ENCODE peak calls at places on chromosomes 11 and 22, in ten cellular contexts. J is HCT116, X is IMR-90, Q is A549, Y is uterus, Z is stomach, K is transverse colon, W is adrenal gland, R is body of pancreas, V is GM12878. L is an unnamed sample. For H3K4me1, the result is how much of the 10 kb centered on the place peaks cover.

GRCh38 chr11:11608783-11609232 is 13.0 kb downstream of the GALNT18 start:
- DNase-seq in J (no peak), X (peak), Q (peak), Y (no peak), Z (no peak), K (no peak), W (no peak), R (no peak), V (no peak), L (no peak)

GRCh38 chr22:49921508-49922278 is 3.3 kb downstream of the CRELD2 start:
- DNase-seq in J (no peak), X (no peak), Q (no peak), Y (no peak), Z (no peak), K (no peak), W (no peak), R (no peak), V (no peak), L (no peak)

GRCh38 chr11:76587810-76588454 is 82.6 kb downstream of the LRRC32 start:
- DNase-seq in J (no peak), X (peak), Q (no peak), Y (no peak), Z (no peak), K (no peak), W (no peak), R (no peak), V (no peak), L (no peak)

GRCh38 chr11:2846056-2846455 is 39.5 kb downstream of the CDKN1C start:
- DNase-seq in J (no peak), X (peak), Q (no peak), Y (no peak), Z (no peak), K (no peak), W (no peak), R (no peak), V (no peak), L (no peak)

GRCh38 chr11:69563946-69564780 is 76.8 kb upstream of the CCND1 start:
- DNase-seq in J (no peak), X (peak), Q (no peak), Y (no peak), Z (no peak), K (no peak), W (no peak), R (no peak), V (no peak), L (no peak)

GRCh38 chr11:68735626-68736025 is 15.7 kb downstream of the TESMIN start:
- DNase-seq in J (no peak), X (no peak), Q (no peak), Y (no peak), Z (no peak), K (no peak), W (no peak), R (no peak), V (no peak), L (no peak)

GRCh38 chr11:28759311-28759710 is 651.1 kb downstream of the METTL15 start:
- DNase-seq in J (peak), X (peak), Q (peak), Y (no peak), Z (peak), K (no peak), W (no peak), R (peak), V (no peak), L (no peak)

GRCh38 chr11:3907590-3907989 is 52.1 kb downstream of the STIM1 start:
- DNase-seq in J (no peak), X (no peak), Q (no peak), Y (no peak), Z (no peak), K (no peak), W (no peak), R (no peak), V (no peak), L (no peak)

GRCh38 chr11:112587664-112588063 is 327.0 kb upstream of the PLET1 start:
- DNase-seq in J (no peak), X (no peak), Q (no peak), Y (no peak), Z (no peak), K (no peak), W (no peak), R (no peak), V (no peak), L (no peak)

GRCh38 chr22:32775957-32776356 is 25.5 kb upstream of the TIMP3 start:
- DNase-seq in J (no peak), X (no peak), Q (peak), Y (no peak), Z (no peak), K (no peak), W (no peak), R (no peak), V (no peak), L (no peak)

GRCh38 chr11:28526406-28526751 is 418.2 kb downstream of the METTL15 start:
- DNase-seq in J (peak), X (peak), Q (peak), Y (no peak), Z (no peak), K (no peak), W (no peak), R (no peak), V (no peak), L (no peak)

GRCh38 chr11:79119491-79120284 is 321.1 kb downstream of the TENM4 start:
- DNase-seq in J (no peak), X (no peak), Q (no peak), Y (no peak), Z (no peak), K (no peak), W (no peak), R (no peak), V (no peak), L (no peak)

GRCh38 chr11:47552086-47552580 is 799 bp downstream of the CELF1 start:
- DNase-seq in J (no peak), X (peak), Q (peak), Y (no peak), Z (no peak), K (no peak), W (peak), R (no peak), V (no peak), L (peak)

GRCh38 chr11:120304526-120304925 is 20.6 kb upstream of the TLCD5 start:
- DNase-seq in J (peak), X (peak), Q (peak), Y (no peak), Z (no peak), K (no peak), W (no peak), R (no peak), V (no peak), L (no peak)

GRCh38 chr11:120807414-120808150 is 216.3 kb upstream of the TBCEL start:
- DNase-seq in J (no peak), X (peak), Q (peak), Y (no peak), Z (no peak), K (no peak), W (no peak), R (no peak), V (no peak), L (no peak)

GRCh38 chr11:119470316-119471266 is 47.6 kb upstream of the THY1 start:
- DNase-seq in J (no peak), X (peak), Q (no peak), Y (no peak), Z (no peak), K (no peak), W (no peak), R (peak), V (no peak), L (no peak)

GRCh38 chr11:23112987-23113886 is 253.0 kb upstream of the CCDC179 start:
- DNase-seq in J (no peak), X (peak), Q (peak), Y (no peak), Z (peak), K (peak), W (peak), R (peak), V (no peak), L (no peak)

GRCh38 chr11:107592256-107592655 is 1.3 kb downstream of the ELMOD1 start:
- DNase-seq in J (no peak), X (no peak), Q (no peak), Y (no peak), Z (no peak), K (no peak), W (no peak), R (no peak), V (no peak), L (no peak)

GRCh38 chr11:88414981-88415391 is 77.5 kb upstream of the CTSC start:
- DNase-seq in J (no peak), X (peak), Q (no peak), Y (no peak), Z (no peak), K (no peak), W (no peak), R (no peak), V (no peak), L (no peak)

GRCh38 chr11:71426413-71426812 is 21.8 kb downstream of the DHCR7 start:
- DNase-seq in J (no peak), X (no peak), Q (no peak), Y (no peak), Z (no peak), K (no peak), W (no peak), R (no peak), V (peak), L (no peak)

GRCh38 chr11:19696073-19696472 is 16.6 kb upstream of the NAV2 start:
- DNase-seq in J (no peak), X (no peak), Q (no peak), Y (no peak), Z (no peak), K (no peak), W (no peak), R (no peak), V (no peak), L (no peak)

GRCh38 chr11:34004226-34004625 is 47.3 kb upstream of the CAPRIN1 start:
- DNase-seq in J (no peak), X (no peak), Q (no peak), Y (no peak), Z (no peak), K (no peak), W (no peak), R (no peak), V (no peak), L (no peak)

GRCh38 chr22:24695958-24696511 is 78.5 kb downstream of the PIWIL3 start:
- DNase-seq in J (no peak), X (peak), Q (no peak), Y (no peak), Z (peak), K (no peak), W (peak), R (no peak), V (no peak), L (no peak)

GRCh38 chr22:20867179-20868099 is 8.6 kb downstream of the SNAP29 start:
- DNase-seq in J (no peak), X (peak), Q (no peak), Y (peak), Z (peak), K (peak), W (peak), R (peak), V (no peak), L (peak)

DNA sequence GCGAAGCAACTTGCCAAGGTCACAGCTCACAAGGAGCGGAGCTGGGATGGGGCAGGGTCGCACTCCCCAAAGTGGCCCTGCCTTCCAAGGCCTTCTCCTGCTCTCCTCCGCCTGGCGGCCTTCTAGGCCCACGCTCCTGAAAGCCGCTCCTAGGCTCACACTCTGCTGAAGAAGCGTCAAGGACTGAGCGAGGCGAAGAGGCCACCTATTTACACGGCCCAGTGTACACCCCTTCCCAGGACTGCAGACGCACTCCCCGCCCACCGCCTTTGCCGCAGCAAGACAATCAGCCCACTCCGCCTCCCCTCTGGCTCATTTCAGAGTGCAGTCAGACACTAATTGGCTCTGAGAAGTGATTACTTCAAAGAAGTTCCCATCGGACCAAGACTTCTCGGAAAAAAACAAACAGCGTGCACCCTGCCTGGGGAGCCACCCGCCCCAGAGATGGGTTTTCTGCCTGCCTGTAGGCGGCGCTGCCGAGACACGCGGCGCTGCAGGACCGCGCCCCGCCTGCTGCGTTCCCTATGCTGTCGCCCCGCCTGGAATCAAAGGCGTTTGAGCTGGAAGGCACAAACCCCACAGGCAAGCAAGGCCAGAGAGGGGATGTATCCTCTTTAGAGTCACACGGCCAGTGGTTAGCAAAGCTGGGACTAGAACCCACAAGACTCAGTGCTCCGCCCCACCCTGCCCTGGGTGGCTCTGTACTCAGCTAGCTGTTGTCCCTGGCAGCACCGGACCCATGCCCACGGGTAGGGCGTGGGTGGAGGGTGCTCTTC is 414.8 kb downstream of the BUD13 start:
- DNase-seq in J (peak), X (no peak), Q (peak), Y (no peak), Z (no peak), K (peak), W (peak), R (no peak), V (no peak), L (no peak)
- TF ChIP-seq POLR2A in J (no peak), X (no peak), Q (no peak), Y (no peak), Z (no peak), K (no peak), W (no peak), R (no peak), V (no peak), L (no peak)

GRCh38 chr22:39443416-39443815 is 13.4 kb upstream of the MGAT3 start:
- DNase-seq in J (no peak), X (no peak), Q (no peak), Y (no peak), Z (no peak), K (no peak), W (no peak), R (no peak), V (no peak), L (no peak)
- H3K4me3 ChIP-seq in J (no peak), X (no peak), Q (no peak), Y (no peak), Z (no peak), K (no peak), W (no peak), R (no peak), V (no peak), L (no peak)

GRCh38 chr11:128843198-128843766 is 23.8 kb downstream of the KCNJ1 start:
- DNase-seq in J (no peak), X (no peak), Q (no peak), Y (no peak), Z (no peak), K (no peak), W (no peak), R (no peak), V (no peak), L (no peak)

GRCh38 chr11:128841461-128842072 is 25.5 kb downstream of the KCNJ1 start:
- DNase-seq in J (no peak), X (no peak), Q (no peak), Y (no peak), Z (no peak), K (no peak), W (no peak), R (peak), V (peak), L (no peak)

GRCh38 chr11:128848815-128849455 is 18.2 kb downstream of the KCNJ1 start:
- DNase-seq in J (peak), X (peak), Q (peak), Y (no peak), Z (peak), K (peak), W (peak), R (peak), V (no peak), L (no peak)

GRCh38 chr11:128845334-128845780 is 21.7 kb downstream of the KCNJ1 start:
- DNase-seq in J (no peak), X (no peak), Q (no peak), Y (no peak), Z (no peak), K (no peak), W (no peak), R (no peak), V (no peak), L (no peak)

GRCh38 chr11:128846985-128847384 is 20.1 kb downstream of the KCNJ1 start:
- DNase-seq in J (no peak), X (no peak), Q (no peak), Y (no peak), Z (no peak), K (no peak), W (no peak), R (no peak), V (no peak), L (no peak)
- H3K4me1 ChIP-seq in J (under half), X (under half), Q (under half), Y (under half), Z (under half), K (under half), W (under half), R (under half), V (under half), L (under half)

GRCh38 chr11:67354314-67355022 is 1.1 kb upstream of the POLD4 start:
- DNase-seq in J (peak), X (peak), Q (peak), Y (peak), Z (peak), K (peak), W (peak), R (peak), V (no peak), L (peak)
- TF ChIP-seq POLR2A in J (no peak), X (peak), Q (peak), Y (no peak), Z (no peak), K (peak), W (peak), R (no peak), V (no peak), L (no peak)

DNA sequence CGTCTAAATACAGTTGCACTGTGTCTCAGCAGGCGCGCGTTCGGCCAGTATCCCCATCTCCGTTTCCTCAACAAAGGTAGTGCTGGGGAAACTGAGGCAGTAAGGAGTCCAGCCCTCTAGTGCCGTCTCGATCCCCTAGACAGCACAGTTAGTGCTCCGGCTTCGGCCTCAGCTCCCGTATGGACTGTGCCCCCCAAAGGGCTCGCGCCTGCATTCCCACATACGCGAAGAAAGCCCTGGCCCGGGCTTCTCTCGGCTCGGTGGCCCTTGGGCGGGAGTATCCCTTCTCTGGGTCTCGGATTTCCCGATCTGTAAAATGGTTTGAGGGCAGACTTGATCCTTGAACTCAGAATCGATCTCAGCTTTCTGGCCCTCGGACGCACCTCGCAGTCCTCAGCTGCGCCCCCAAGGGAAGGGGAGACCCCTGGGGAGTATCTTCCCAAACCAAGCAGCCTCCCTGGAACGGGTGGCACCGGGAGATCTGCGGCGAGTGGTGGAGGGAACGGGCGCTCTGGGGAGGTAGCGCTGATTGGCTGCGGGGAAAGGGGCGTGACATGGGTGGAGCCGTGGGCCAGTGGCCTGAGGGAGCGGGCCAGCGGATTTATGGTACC is 759 bp upstream of the PEX16 start:
- DNase-seq in J (no peak), X (peak), Q (peak), Y (peak), Z (peak), K (peak), W (peak), R (peak), V (no peak), L (peak)
- H3K4me3 ChIP-seq in J (peak), X (peak), Q (peak), Y (peak), Z (peak), K (peak), W (peak), R (peak), V (peak), L (peak)

GRCh38 chr22:17960695-17961442 is 63.5 kb downstream of the MICAL3 start:
- DNase-seq in J (no peak), X (no peak), Q (no peak), Y (no peak), Z (no peak), K (no peak), W (no peak), R (no peak), V (no peak), L (no peak)

GRCh38 chr22:17962168-17962567 is 62.2 kb downstream of the MICAL3 start:
- DNase-seq in J (no peak), X (no peak), Q (no peak), Y (no peak), Z (no peak), K (no peak), W (no peak), R (no peak), V (no peak), L (no peak)

GRCh38 chr22:17963015-17963414 is 61.3 kb downstream of the MICAL3 start:
- DNase-seq in J (no peak), X (no peak), Q (no peak), Y (no peak), Z (no peak), K (no peak), W (no peak), R (no peak), V (no peak), L (no peak)

GRCh38 chr22:17964153-17964552 is 60.2 kb downstream of the MICAL3 start:
- DNase-seq in J (no peak), X (no peak), Q (no peak), Y (no peak), Z (no peak), K (no peak), W (no peak), R (no peak), V (no peak), L (no peak)

DNA sequence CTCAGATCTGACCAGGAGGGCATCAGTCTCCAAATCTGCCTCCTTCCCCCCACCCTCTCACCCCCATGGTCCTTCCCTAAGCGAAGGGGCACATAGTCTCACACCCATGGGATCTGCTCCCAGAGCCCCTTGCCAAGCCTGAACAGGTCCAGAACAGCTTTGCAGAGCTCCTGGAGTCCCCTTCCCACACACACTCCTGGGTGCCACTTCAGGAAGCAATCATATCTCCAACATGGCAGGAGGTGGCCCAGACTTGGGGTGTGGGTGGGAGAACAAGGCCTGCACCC is 63.0 kb downstream of the MICAL3 start:
- DNase-seq in J (no peak), X (no peak), Q (no peak), Y (no peak), Z (no peak), K (no peak), W (no peak), R (no peak), V (no peak), L (no peak)
- H3K4me1 ChIP-seq in J (under half), X (under half), Q (under half), Y (under half), Z (under half), K (under half), W (under half), R (under half), V (under half), L (under half)

GRCh38 chr11:10455637-10456487 is 798 bp downstream of the AMPD3 start:
- DNase-seq in J (peak), X (peak), Q (peak), Y (peak), Z (peak), K (peak), W (peak), R (peak), V (peak), L (peak)
- TF ChIP-seq POLR2A in J (no peak), X (peak), Q (peak), Y (no peak), Z (no peak), K (peak), W (peak), R (no peak), V (peak), L (peak)